ENCODE peak calls at places on chromosomes 5 and 9, in five cellular contexts. One of them, this sample, is unnamed.

GRCh38 chr5:140039561-140039960 is 3.5 kb downstream of the NRG2 start:
- DNase-seq in HCT116: no peak
- DNase-seq in HepG2: no peak
- DNase-seq in GM12878: peak
- DNase-seq in H1: no peak
- DNase-seq in this sample: no peak

GRCh38 chr5:74205745-74206570 is 434.6 kb downstream of the ENC1 start:
- DNase-seq in HCT116: no peak
- DNase-seq in HepG2: no peak
- DNase-seq in GM12878: no peak
- DNase-seq in H1: no peak
- DNase-seq in this sample: no peak

GRCh38 chr9:21670374-21670773 is 132.1 kb upstream of the MTAP start:
- DNase-seq in HCT116: no peak
- DNase-seq in HepG2: no peak
- DNase-seq in GM12878: no peak
- DNase-seq in H1: no peak
- DNase-seq in this sample: no peak

GRCh38 chr5:82808960-82809359 is 268.2 kb downstream of the TMEM167A start:
- DNase-seq in HCT116: no peak
- DNase-seq in HepG2: no peak
- DNase-seq in GM12878: no peak
- DNase-seq in H1: no peak
- DNase-seq in this sample: no peak

GRCh38 chr9:96021616-96022444 is 146.3 kb downstream of the ERCC6L2 start:
- DNase-seq in HCT116: no peak
- DNase-seq in HepG2: no peak
- DNase-seq in GM12878: no peak
- DNase-seq in H1: peak
- DNase-seq in this sample: no peak

GRCh38 chr5:79859588-79859987 is 131.5 kb downstream of the MTX3 start:
- DNase-seq in HCT116: no peak
- DNase-seq in HepG2: no peak
- DNase-seq in GM12878: no peak
- DNase-seq in H1: peak
- DNase-seq in this sample: no peak

GRCh38 chr5:74766348-74766886 is 500 bp downstream of the GFM2 start:
- DNase-seq in HCT116: peak
- DNase-seq in HepG2: peak
- DNase-seq in GM12878: no peak
- DNase-seq in H1: no peak
- DNase-seq in this sample: peak

GRCh38 chr5:91282210-91282609 is 100.9 kb downstream of the ARRDC3 start:
- DNase-seq in HCT116: no peak
- DNase-seq in HepG2: no peak
- DNase-seq in GM12878: no peak
- DNase-seq in H1: no peak
- DNase-seq in this sample: no peak

GRCh38 chr5:13976867-13977479 is 32.5 kb upstream of the DNAH5 start:
- DNase-seq in HCT116: peak
- DNase-seq in HepG2: peak
- DNase-seq in GM12878: no peak
- DNase-seq in H1: no peak
- DNase-seq in this sample: no peak

GRCh38 chr5:122415481-122416120 is 103.6 kb downstream of the SNCAIP start:
- DNase-seq in HCT116: peak
- DNase-seq in HepG2: peak
- DNase-seq in GM12878: no peak
- DNase-seq in H1: peak
- DNase-seq in this sample: peak

GRCh38 chr5:109929371-109929770 is 239.6 kb downstream of the MAN2A1 start:
- DNase-seq in HCT116: no peak
- DNase-seq in HepG2: no peak
- DNase-seq in GM12878: no peak
- DNase-seq in H1: no peak
- DNase-seq in this sample: no peak

GRCh38 chr5:6812800-6813731 is 99.8 kb downstream of the TENT4A start:
- DNase-seq in HCT116: no peak
- DNase-seq in HepG2: no peak
- DNase-seq in GM12878: no peak
- DNase-seq in H1: no peak
- DNase-seq in this sample: no peak

GRCh38 chr9:81682797-81683196 is 6.5 kb downstream of the TLE1 start:
- DNase-seq in HCT116: no peak
- DNase-seq in HepG2: no peak
- DNase-seq in GM12878: no peak
- DNase-seq in H1: no peak
- DNase-seq in this sample: no peak

GRCh38 chr9:136577941-136578619 is 32.2 kb upstream of the NOTCH1 start:
- DNase-seq in HCT116: peak
- DNase-seq in HepG2: no peak
- DNase-seq in GM12878: no peak
- DNase-seq in H1: no peak
- DNase-seq in this sample: no peak

GRCh38 chr5:135443329-135443960 is 3.7 kb downstream of the DCANP1 start:
- DNase-seq in HCT116: no peak
- DNase-seq in HepG2: no peak
- DNase-seq in GM12878: no peak
- DNase-seq in H1: peak
- DNase-seq in this sample: no peak

GRCh38 chr5:61089351-61089750 is 72.9 kb downstream of the SMIM15 start:
- DNase-seq in HCT116: no peak
- DNase-seq in HepG2: no peak
- DNase-seq in GM12878: no peak
- DNase-seq in H1: no peak
- DNase-seq in this sample: no peak

GRCh38 chr9:136218271-136218670 is 13.3 kb upstream of the LHX3 start:
- DNase-seq in HCT116: no peak
- DNase-seq in HepG2: no peak
- DNase-seq in GM12878: no peak
- DNase-seq in H1: no peak
- DNase-seq in this sample: no peak

GRCh38 chr5:59358497-59358896 is 535.0 kb downstream of the PDE4D start:
- DNase-seq in HCT116: no peak
- DNase-seq in HepG2: no peak
- DNase-seq in GM12878: no peak
- DNase-seq in H1: no peak
- DNase-seq in this sample: no peak

GRCh38 chr9:6779417-6780241 is 21.9 kb downstream of the KDM4C start:
- DNase-seq in HCT116: no peak
- DNase-seq in HepG2: peak
- DNase-seq in GM12878: no peak
- DNase-seq in H1: no peak
- DNase-seq in this sample: peak

GRCh38 chr9:6673326-6674025 is 27.9 kb upstream of the GLDC start:
- DNase-seq in HCT116: no peak
- DNase-seq in HepG2: peak
- DNase-seq in GM12878: no peak
- DNase-seq in H1: no peak
- DNase-seq in this sample: no peak

GRCh38 chr9:127463891-127464290 is 12.6 kb downstream of the LRSAM1 start:
- DNase-seq in HCT116: no peak
- DNase-seq in HepG2: no peak
- DNase-seq in GM12878: no peak
- DNase-seq in H1: no peak
- DNase-seq in this sample: no peak

GRCh38 chr9:127473501-127473900 is 22.2 kb downstream of the LRSAM1 start:
- DNase-seq in HCT116: no peak
- DNase-seq in HepG2: no peak
- DNase-seq in GM12878: no peak
- DNase-seq in H1: no peak
- DNase-seq in this sample: no peak

GRCh38 chr9:127470662-127471061 is 19.4 kb downstream of the LRSAM1 start:
- DNase-seq in HCT116: no peak
- DNase-seq in HepG2: no peak
- DNase-seq in GM12878: no peak
- DNase-seq in H1: no peak
- DNase-seq in this sample: peak

GRCh38 chr9:127463382-127463781 is 12.1 kb downstream of the LRSAM1 start:
- DNase-seq in HCT116: no peak
- DNase-seq in HepG2: no peak
- DNase-seq in GM12878: no peak
- DNase-seq in H1: no peak
- DNase-seq in this sample: no peak

GRCh38 chr9:127467621-127468020 is 16.3 kb downstream of the LRSAM1 start:
- DNase-seq in HCT116: no peak
- DNase-seq in HepG2: no peak
- DNase-seq in GM12878: no peak
- DNase-seq in H1: no peak
- DNase-seq in this sample: no peak
- TF ChIP-seq ATF3 in HCT116: no peak
- TF ChIP-seq ATF3 in HepG2: no peak
- TF ChIP-seq ATF3 in GM12878: no peak
- TF ChIP-seq ATF3 in H1: no peak
- TF ChIP-seq ATF3 in this sample: no peak

GRCh38 chr9:124281934-124282351 is 24.2 kb downstream of the NEK6 start:
- DNase-seq in HCT116: no peak
- DNase-seq in HepG2: peak
- DNase-seq in GM12878: no peak
- DNase-seq in H1: no peak
- DNase-seq in this sample: no peak

GRCh38 chr9:124284237-124284831 is 26.6 kb downstream of the NEK6 start:
- DNase-seq in HCT116: no peak
- DNase-seq in HepG2: peak
- DNase-seq in GM12878: no peak
- DNase-seq in H1: no peak
- DNase-seq in this sample: no peak

GRCh38 chr9:124284940-124285441 is 27.2 kb downstream of the NEK6 start:
- DNase-seq in HCT116: no peak
- DNase-seq in HepG2: no peak
- DNase-seq in GM12878: no peak
- DNase-seq in H1: no peak
- DNase-seq in this sample: no peak

GRCh38 chr9:124283232-124283814 is 25.6 kb downstream of the NEK6 start:
- DNase-seq in HCT116: no peak
- DNase-seq in HepG2: no peak
- DNase-seq in GM12878: no peak
- DNase-seq in H1: no peak
- DNase-seq in this sample: no peak

DNA sequence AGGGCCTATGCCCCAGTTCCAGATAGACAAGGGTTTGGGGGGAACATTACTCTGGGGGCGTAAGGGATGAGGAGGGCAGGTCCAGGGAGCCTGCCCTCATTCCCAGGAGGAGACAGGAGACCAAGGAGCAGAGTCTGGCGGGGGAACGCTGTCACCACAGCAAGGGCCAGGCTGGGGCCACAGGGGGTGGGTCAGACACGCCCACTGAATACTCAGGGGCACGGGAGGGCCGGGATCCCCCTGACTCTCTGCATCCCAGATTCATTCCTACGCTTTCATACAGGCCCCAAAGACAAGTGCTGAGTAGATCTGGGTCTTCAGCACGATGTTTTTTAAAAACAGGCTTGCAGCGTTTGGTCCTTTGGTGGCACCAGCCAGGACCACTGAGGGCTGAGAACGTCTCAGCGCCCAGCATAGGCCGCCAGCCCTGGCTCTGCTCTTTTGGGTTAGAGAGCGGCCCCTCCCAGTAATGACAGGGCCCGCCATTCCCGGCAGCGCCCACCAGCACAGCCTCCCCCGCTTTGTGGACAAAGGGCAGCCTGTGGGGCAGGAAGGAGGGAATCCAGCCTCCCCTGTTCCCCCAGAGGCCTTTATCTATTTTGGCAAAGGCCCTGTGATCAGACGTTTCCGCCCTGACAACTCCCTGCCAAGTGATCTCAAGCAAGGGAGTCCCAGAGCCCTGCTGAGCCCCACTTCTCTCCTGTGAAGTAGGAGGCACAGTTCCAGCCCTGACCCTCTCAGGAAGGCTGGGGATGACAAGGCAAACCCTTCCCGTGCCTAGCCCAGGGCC is 24.9 kb downstream of the NEK6 start:
- DNase-seq in HCT116: no peak
- DNase-seq in HepG2: peak
- DNase-seq in GM12878: no peak
- DNase-seq in H1: no peak
- DNase-seq in this sample: peak
- TF ChIP-seq POLR2AphosphoS5 in HCT116: no peak
- TF ChIP-seq POLR2AphosphoS5 in HepG2: no peak
- TF ChIP-seq POLR2AphosphoS5 in GM12878: no peak
- TF ChIP-seq POLR2AphosphoS5 in H1: no peak
- TF ChIP-seq POLR2AphosphoS5 in this sample: no peak

GRCh38 chr5:98416541-98416940 is 356.9 kb upstream of the RGMB start:
- DNase-seq in HCT116: no peak
- DNase-seq in HepG2: no peak
- DNase-seq in GM12878: no peak
- DNase-seq in H1: no peak
- DNase-seq in this sample: no peak

GRCh38 chr5:98415663-98416062 is 357.8 kb upstream of the RGMB start:
- DNase-seq in HCT116: no peak
- DNase-seq in HepG2: no peak
- DNase-seq in GM12878: no peak
- DNase-seq in H1: no peak
- DNase-seq in this sample: no peak

GRCh38 chr5:98414938-98415337 is 358.5 kb upstream of the RGMB start:
- DNase-seq in HCT116: no peak
- DNase-seq in HepG2: no peak
- DNase-seq in GM12878: no peak
- DNase-seq in H1: no peak
- DNase-seq in this sample: no peak
- TF ChIP-seq ATF3 in HCT116: no peak
- TF ChIP-seq ATF3 in HepG2: no peak
- TF ChIP-seq ATF3 in GM12878: no peak
- TF ChIP-seq ATF3 in H1: no peak
- TF ChIP-seq ATF3 in this sample: no peak

GRCh38 chr9:97858393-97858713 is 5.3 kb downstream of the FOXE1 start:
- DNase-seq in HCT116: no peak
- DNase-seq in HepG2: no peak
- DNase-seq in GM12878: no peak
- DNase-seq in H1: no peak
- DNase-seq in this sample: no peak

GRCh38 chr9:97858826-97859225 is 5.8 kb downstream of the FOXE1 start:
- DNase-seq in HCT116: no peak
- DNase-seq in HepG2: no peak
- DNase-seq in GM12878: no peak
- DNase-seq in H1: no peak
- DNase-seq in this sample: no peak

GRCh38 chr9:97860451-97861147 is 7.6 kb downstream of the FOXE1 start:
- DNase-seq in HCT116: no peak
- DNase-seq in HepG2: no peak
- DNase-seq in GM12878: no peak
- DNase-seq in H1: no peak
- DNase-seq in this sample: no peak

GRCh38 chr9:97857603-97858392 is 4.8 kb downstream of the FOXE1 start:
- DNase-seq in HCT116: no peak
- DNase-seq in HepG2: no peak
- DNase-seq in GM12878: no peak
- DNase-seq in H1: peak
- DNase-seq in this sample: no peak

DNA sequence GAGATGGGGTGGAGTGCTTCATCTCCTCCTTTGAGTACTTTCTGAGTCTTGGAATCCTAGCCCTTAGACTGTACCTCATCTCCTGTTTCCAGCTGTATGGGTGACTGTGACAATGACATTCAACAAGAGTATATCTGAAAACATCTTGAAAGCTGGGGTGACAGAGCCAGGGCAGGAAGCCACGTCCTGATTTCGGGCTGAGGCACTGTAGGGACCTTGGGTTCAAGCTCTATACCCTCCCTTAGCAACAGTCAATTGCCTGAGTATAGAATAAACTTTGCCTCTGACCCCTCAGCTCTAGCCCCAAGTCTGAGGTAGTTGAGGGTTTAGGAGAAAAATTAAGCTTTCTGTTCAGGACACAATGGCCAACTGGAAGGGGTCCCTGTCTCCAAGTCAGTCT is 6.3 kb downstream of the FOXE1 start:
- DNase-seq in HCT116: no peak
- DNase-seq in HepG2: no peak
- DNase-seq in GM12878: no peak
- DNase-seq in H1: no peak
- DNase-seq in this sample: no peak
- TF ChIP-seq POLR2AphosphoS5 in HCT116: no peak
- TF ChIP-seq POLR2AphosphoS5 in HepG2: no peak
- TF ChIP-seq POLR2AphosphoS5 in GM12878: no peak
- TF ChIP-seq POLR2AphosphoS5 in H1: no peak
- TF ChIP-seq POLR2AphosphoS5 in this sample: no peak

This sample was measured in K562.